ENCODE peak calls at places on chromosomes 7 and 10, in five cellular contexts. P is AG04450, Z is cardiac muscle cell, F is stomach, O is ascending aorta. U is an unnamed sample.
A peak's percentile ranks its signal among the peaks of the same experiment; 100 is the strongest.

GRCh38 chr7:292826-293225 is 2.9 kb downstream of the FOXL3 start:
- DNase-seq in P (no peak), Z (no peak), F (no peak), O (no peak), U (no peak)

GRCh38 chr10:18214692-18215563 is 74.7 kb downstream of the CACNB2 start:
- DNase-seq in P (no peak), Z (peak; percentile 77), F (no peak), O (no peak), U (peak; percentile 28)

GRCh38 chr10:86070278-86070677 is 296.3 kb downstream of the GRID1 start:
- DNase-seq in P (no peak), Z (no peak), F (peak; percentile 4), O (no peak), U (no peak)

GRCh38 chr7:16739863-16740622 is 13.5 kb upstream of the TSPAN13 start:
- DNase-seq in P (peak; percentile 90), Z (peak; percentile 94), F (no peak), O (no peak), U (peak; percentile 59)

GRCh38 chr10:110802090-110802489 is 69.6 kb upstream of the PDCD4 start:
- DNase-seq in P (peak; percentile 53), Z (peak; percentile 80), F (no peak), O (no peak), U (no peak)

GRCh38 chr7:132065193-132065972 is 509.0 kb upstream of the PODXL start:
- DNase-seq in P (peak; percentile 77), Z (peak; percentile 95), F (no peak), O (peak; percentile 68), U (peak; percentile 24)

GRCh38 chr7:124782335-124782734 is 16.7 kb upstream of the GPR37 start:
- DNase-seq in P (no peak), Z (no peak), F (no peak), O (no peak), U (no peak)

GRCh38 chr10:106563384-106563783 is 601.1 kb downstream of the SORCS1 start:
- DNase-seq in P (no peak), Z (no peak), F (no peak), O (no peak), U (no peak)

GRCh38 chr10:96910488-96911395 is 78.6 kb downstream of the LCOR start:
- DNase-seq in P (no peak), Z (peak; percentile 41), F (no peak), O (no peak), U (peak; percentile 8)

GRCh38 chr10:102963237-102963886 is 45.3 kb downstream of the CNNM2 start:
- DNase-seq in P (no peak), Z (peak; percentile 6), F (no peak), O (no peak), U (no peak)

GRCh38 chr7:93719546-93719945 is 145.0 kb upstream of the CALCR start:
- DNase-seq in P (no peak), Z (peak; percentile 82), F (no peak), O (no peak), U (no peak)

GRCh38 chr10:77279207-77279606 is 358.4 kb downstream of the KCNMA1 start:
- DNase-seq in P (no peak), Z (peak; percentile 31), F (no peak), O (no peak), U (no peak)

GRCh38 chr7:129741743-129742213 is 130.3 kb downstream of the NRF1 start:
- DNase-seq in P (no peak), Z (no peak), F (no peak), O (no peak), U (no peak)

GRCh38 chr7:4878336-4879335 is 4.9 kb downstream of the RADIL start:
- DNase-seq in P (no peak), Z (no peak), F (no peak), O (no peak), U (peak; percentile 44)

GRCh38 chr7:39560398-39560797 is 5.8 kb upstream of the YAE1 start:
- DNase-seq in P (no peak), Z (peak; percentile 17), F (no peak), O (no peak), U (no peak)

GRCh38 chr10:16519908-16520861 is 1.5 kb downstream of the C1QL3 start:
- DNase-seq in P (no peak), Z (no peak), F (no peak), O (no peak), U (no peak)

GRCh38 chr7:44973610-44974401 is 5.0 kb downstream of the MYO1G start:
- DNase-seq in P (no peak), Z (peak; percentile 53), F (peak; percentile 60), O (no peak), U (peak; percentile 64)

GRCh38 chr7:113392841-113393540 is 274.6 kb upstream of the SMIM30 start:
- DNase-seq in P (no peak), Z (no peak), F (no peak), O (no peak), U (no peak)

GRCh38 chr7:82839555-82839954 is 323.1 kb downstream of the PCLO start:
- DNase-seq in P (no peak), Z (no peak), F (no peak), O (no peak), U (peak; percentile 11)

GRCh38 chr10:86298501-86299001 is 68.0 kb downstream of the GRID1 start:
- DNase-seq in P (no peak), Z (no peak), F (peak; percentile 11), O (no peak), U (no peak)

GRCh38 chr7:1691096-1691495 is 21.0 kb downstream of the ELFN1 start:
- DNase-seq in P (no peak), Z (no peak), F (peak; percentile 17), O (no peak), U (no peak)

GRCh38 chr7:87059525-87060287 is at the start of gene ELAPOR2:
- DNase-seq in P (no peak), Z (peak; percentile 56), F (peak; percentile 73), O (peak; percentile 33), U (peak; percentile 93)

GRCh38 chr7:97541188-97541587 is 190.7 kb upstream of the TAC1 start:
- DNase-seq in P (no peak), Z (no peak), F (no peak), O (no peak), U (no peak)

GRCh38 chr7:20713792-20714191 is 72.9 kb downstream of the SP8 start:
- DNase-seq in P (no peak), Z (no peak), F (no peak), O (no peak), U (no peak)

GRCh38 chr7:149527414-149527813 is 29.8 kb upstream of the ZNF746 start:
- DNase-seq in P (no peak), Z (no peak), F (no peak), O (no peak), U (no peak)

GRCh38 chr7:149532654-149533053 is 35.0 kb upstream of the ZNF746 start:
- DNase-seq in P (no peak), Z (no peak), F (no peak), O (no peak), U (no peak)

GRCh38 chr7:149525280-149525679 is 27.7 kb upstream of the ZNF746 start:
- DNase-seq in P (no peak), Z (no peak), F (no peak), O (no peak), U (no peak)

GRCh38 chr7:149524399-149524798 is 26.8 kb upstream of the ZNF746 start:
- DNase-seq in P (no peak), Z (no peak), F (no peak), O (no peak), U (no peak)

GRCh38 chr7:149529136-149529718 is 31.6 kb upstream of the ZNF746 start:
- DNase-seq in P (no peak), Z (peak; percentile 15), F (no peak), O (no peak), U (no peak)
- H3K9me3 ChIP-seq in P (peaks cover 37% of the 10 kb centered on the region), Z (no peaks in the 10 kb centered on the region), F (peaks cover 77% of the 10 kb centered on the region), O (peaks cover 56% of the 10 kb centered on the region), U (peaks cover 3% of the 10 kb centered on the region)

GRCh38 chr7:45984386-45985295 is 63.6 kb upstream of the IGFBP3 start:
- DNase-seq in P (no peak), Z (no peak), F (no peak), O (no peak), U (no peak)
- TF ChIP-seq CTCF in P (no peak), Z (no peak), F (no peak), O (no peak), U (no peak)

DNA sequence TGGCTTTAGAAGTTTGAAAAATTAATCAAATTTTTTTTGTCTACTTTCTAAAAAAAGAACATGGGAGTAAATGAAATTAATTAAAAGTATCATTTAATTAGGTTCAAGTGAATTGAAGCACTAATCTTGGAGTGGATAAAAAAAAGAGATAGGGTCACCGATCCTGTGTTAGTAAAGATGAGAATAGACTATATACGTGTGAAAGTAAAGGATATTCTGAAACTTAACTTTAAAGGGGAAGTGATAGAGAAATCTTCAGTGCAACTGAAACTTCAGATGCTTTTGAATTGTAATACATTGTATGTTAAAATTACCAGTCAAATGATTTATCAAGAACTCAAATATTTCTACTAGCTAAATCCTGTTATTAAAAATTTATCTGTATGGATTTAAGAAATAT is 4.8 kb downstream of the NHLRC2 start:
- DNase-seq in P (no peak), Z (no peak), F (no peak), O (no peak), U (no peak)
- H3K9me3 ChIP-seq in P (no peaks in the 10 kb centered on the region), Z (no peaks in the 10 kb centered on the region), F (no peaks in the 10 kb centered on the region), O (no peaks in the 10 kb centered on the region), U (no peaks in the 10 kb centered on the region)

GRCh38 chr7:151897201-151897711 is 20.3 kb upstream of the PRKAG2 start:
- DNase-seq in P (no peak), Z (peak; percentile 17), F (peak; percentile 43), O (no peak), U (no peak)
- TF ChIP-seq CTCF in P (no peak), Z (no peak), F (no peak), O (no peak), U (no peak)

GRCh38 chr10:81546243-81546642 is 328.8 kb upstream of the NRG3 start:
- DNase-seq in P (no peak), Z (no peak), F (no peak), O (no peak), U (no peak)
- H3K9me3 ChIP-seq in P (peaks cover 14% of the 10 kb centered on the region), Z (no peaks in the 10 kb centered on the region), F (peaks cover 26% of the 10 kb centered on the region), O (no peaks in the 10 kb centered on the region), U (no peaks in the 10 kb centered on the region)

U was measured in BE2C.